ENCODE peak calls at places on chromosomes 5 and 9, in eight cellular contexts. One of them, this sample, is unnamed.

GRCh38 chr9:95831810-95832209 is 43.7 kb upstream of the ERCC6L2 start:
- DNase-seq in IMR-90: no peak
- DNase-seq in A549: no peak
- DNase-seq in psoas muscle: no peak
- DNase-seq in CD8-positive, alpha-beta memory T cell: no peak
- DNase-seq in left ventricle myocardium inferior: no peak
- DNase-seq in PC-3: no peak
- DNase-seq in heart right ventricle: no peak
- DNase-seq in this sample: no peak

GRCh38 chr5:517535-518100 is 6.6 kb downstream of the SLC9A3 start:
- DNase-seq in PC-3: no peak
- DNase-seq in IMR-90: no peak
- DNase-seq in psoas muscle: no peak
- DNase-seq in left ventricle myocardium inferior: no peak
- DNase-seq in heart right ventricle: no peak
- DNase-seq in CD8-positive, alpha-beta memory T cell: no peak
- DNase-seq in A549: no peak
- DNase-seq in this sample: no peak

GRCh38 chr5:6251579-6252102 is 126.7 kb downstream of the MED10 start:
- DNase-seq in heart right ventricle: no peak
- DNase-seq in IMR-90: no peak
- DNase-seq in CD8-positive, alpha-beta memory T cell: no peak
- DNase-seq in left ventricle myocardium inferior: no peak
- DNase-seq in psoas muscle: no peak
- DNase-seq in PC-3: no peak
- DNase-seq in A549: no peak
- DNase-seq in this sample: no peak

GRCh38 chr5:31774779-31775178 is 135.8 kb downstream of the PDZD2 start:
- DNase-seq in psoas muscle: no peak
- DNase-seq in IMR-90: no peak
- DNase-seq in PC-3: no peak
- DNase-seq in CD8-positive, alpha-beta memory T cell: no peak
- DNase-seq in A549: no peak
- DNase-seq in heart right ventricle: peak; percentile 59
- DNase-seq in left ventricle myocardium inferior: peak; percentile 24
- DNase-seq in this sample: no peak

GRCh38 chr5:98997000-98997399 is 68.2 kb upstream of the CHD1 start:
- DNase-seq in PC-3: peak; percentile 16
- DNase-seq in IMR-90: peak; percentile 29
- DNase-seq in heart right ventricle: no peak
- DNase-seq in CD8-positive, alpha-beta memory T cell: no peak
- DNase-seq in left ventricle myocardium inferior: no peak
- DNase-seq in A549: no peak
- DNase-seq in psoas muscle: no peak
- DNase-seq in this sample: no peak

GRCh38 chr9:86723351-86723750 is 224.0 kb downstream of the GAS1 start:
- DNase-seq in heart right ventricle: no peak
- DNase-seq in IMR-90: no peak
- DNase-seq in psoas muscle: no peak
- DNase-seq in PC-3: no peak
- DNase-seq in left ventricle myocardium inferior: no peak
- DNase-seq in CD8-positive, alpha-beta memory T cell: peak; percentile 2
- DNase-seq in A549: no peak
- DNase-seq in this sample: no peak

GRCh38 chr9:123929177-123929869 is 603 bp downstream of the DENND1A start:
- DNase-seq in CD8-positive, alpha-beta memory T cell: peak; percentile 37
- DNase-seq in PC-3: no peak
- DNase-seq in A549: no peak
- DNase-seq in left ventricle myocardium inferior: peak; percentile 17
- DNase-seq in heart right ventricle: no peak
- DNase-seq in psoas muscle: no peak
- DNase-seq in IMR-90: no peak
- DNase-seq in this sample: no peak

GRCh38 chr5:72498284-72498683 is 8.9 kb downstream of the ZNF366 start:
- DNase-seq in A549: no peak
- DNase-seq in heart right ventricle: no peak
- DNase-seq in IMR-90: peak; percentile 69
- DNase-seq in psoas muscle: no peak
- DNase-seq in left ventricle myocardium inferior: no peak
- DNase-seq in CD8-positive, alpha-beta memory T cell: no peak
- DNase-seq in PC-3: peak; percentile 38
- DNase-seq in this sample: no peak

GRCh38 chr5:169431386-169431785 is 130.4 kb upstream of the SLIT3 start:
- DNase-seq in heart right ventricle: no peak
- DNase-seq in CD8-positive, alpha-beta memory T cell: no peak
- DNase-seq in PC-3: no peak
- DNase-seq in left ventricle myocardium inferior: no peak
- DNase-seq in A549: peak; percentile 31
- DNase-seq in psoas muscle: no peak
- DNase-seq in IMR-90: no peak
- DNase-seq in this sample: no peak

GRCh38 chr5:131473731-131474130 is 161.3 kb downstream of the RAPGEF6 start:
- DNase-seq in psoas muscle: no peak
- DNase-seq in left ventricle myocardium inferior: no peak
- DNase-seq in IMR-90: no peak
- DNase-seq in heart right ventricle: no peak
- DNase-seq in CD8-positive, alpha-beta memory T cell: no peak
- DNase-seq in A549: no peak
- DNase-seq in PC-3: no peak
- DNase-seq in this sample: no peak

GRCh38 chr5:31990296-31990695 is 183.8 kb downstream of the GOLPH3 start:
- DNase-seq in psoas muscle: no peak
- DNase-seq in heart right ventricle: no peak
- DNase-seq in A549: no peak
- DNase-seq in PC-3: no peak
- DNase-seq in CD8-positive, alpha-beta memory T cell: no peak
- DNase-seq in IMR-90: no peak
- DNase-seq in left ventricle myocardium inferior: no peak
- DNase-seq in this sample: no peak

GRCh38 chr9:34374905-34375552 is 1.7 kb downstream of the MYORG start:
- DNase-seq in CD8-positive, alpha-beta memory T cell: no peak
- DNase-seq in heart right ventricle: no peak
- DNase-seq in PC-3: peak; percentile 54
- DNase-seq in A549: no peak
- DNase-seq in psoas muscle: no peak
- DNase-seq in IMR-90: no peak
- DNase-seq in left ventricle myocardium inferior: no peak
- DNase-seq in this sample: peak; percentile 73

DNA sequence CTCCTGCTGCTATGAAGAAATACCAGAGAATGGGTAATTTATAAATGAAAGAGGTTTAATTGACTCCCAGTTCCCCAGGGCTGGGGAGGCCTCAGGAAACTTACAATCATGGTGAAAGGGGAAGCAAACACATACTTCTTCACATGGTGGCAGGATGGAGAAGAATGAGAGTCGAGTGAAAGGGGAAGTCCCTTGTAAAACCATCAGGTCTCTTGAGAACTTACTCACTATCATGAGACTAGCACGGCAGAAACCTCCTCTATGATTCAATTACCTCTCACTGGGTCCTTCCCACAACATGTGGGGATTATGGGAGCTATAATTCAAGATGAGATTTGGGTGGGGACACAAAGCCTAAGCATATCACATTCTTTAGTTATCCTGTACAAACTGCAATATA is 609.4 kb downstream of the MTRR start:
- DNase-seq in psoas muscle: no peak
- DNase-seq in A549: no peak
- DNase-seq in IMR-90: no peak
- DNase-seq in PC-3: no peak
- DNase-seq in heart right ventricle: no peak
- DNase-seq in CD8-positive, alpha-beta memory T cell: no peak
- DNase-seq in left ventricle myocardium inferior: no peak
- DNase-seq in this sample: no peak
- H3K9me3 ChIP-seq in psoas muscle: no peaks in the 10 kb centered on the region
- H3K9me3 ChIP-seq in A549: no peaks in the 10 kb centered on the region
- H3K9me3 ChIP-seq in IMR-90: no peaks in the 10 kb centered on the region
- H3K9me3 ChIP-seq in PC-3: no peaks in the 10 kb centered on the region
- H3K9me3 ChIP-seq in heart right ventricle: no peaks in the 10 kb centered on the region
- H3K9me3 ChIP-seq in CD8-positive, alpha-beta memory T cell: no peaks in the 10 kb centered on the region
- H3K9me3 ChIP-seq in left ventricle myocardium inferior: no peaks in the 10 kb centered on the region
- H3K9me3 ChIP-seq in this sample: no peaks in the 10 kb centered on the region

GRCh38 chr5:90529939-90530677 is 724 bp upstream of the LYSMD3 start:
- DNase-seq in left ventricle myocardium inferior: peak; percentile 36
- DNase-seq in PC-3: peak; percentile 93
- DNase-seq in A549: peak; percentile 78
- DNase-seq in IMR-90: peak; percentile 82
- DNase-seq in CD8-positive, alpha-beta memory T cell: no peak
- DNase-seq in psoas muscle: peak; percentile 46
- DNase-seq in heart right ventricle: peak; percentile 74
- DNase-seq in this sample: peak; percentile 57
- H3K27ac ChIP-seq in left ventricle myocardium inferior: peak overlapping the region; percentile 95
- H3K27ac ChIP-seq in PC-3: peak overlapping the region; percentile 65
- H3K27ac ChIP-seq in A549: peak overlapping the region; percentile 89
- H3K27ac ChIP-seq in IMR-90: peak overlapping the region; percentile 92
- H3K27ac ChIP-seq in CD8-positive, alpha-beta memory T cell: peak overlapping the region; percentile 98
- H3K27ac ChIP-seq in psoas muscle: peak overlapping the region; percentile 88
- H3K27ac ChIP-seq in heart right ventricle: peak overlapping the region; percentile 94
- H3K27ac ChIP-seq in this sample: peak overlapping the region; percentile 95

DNA sequence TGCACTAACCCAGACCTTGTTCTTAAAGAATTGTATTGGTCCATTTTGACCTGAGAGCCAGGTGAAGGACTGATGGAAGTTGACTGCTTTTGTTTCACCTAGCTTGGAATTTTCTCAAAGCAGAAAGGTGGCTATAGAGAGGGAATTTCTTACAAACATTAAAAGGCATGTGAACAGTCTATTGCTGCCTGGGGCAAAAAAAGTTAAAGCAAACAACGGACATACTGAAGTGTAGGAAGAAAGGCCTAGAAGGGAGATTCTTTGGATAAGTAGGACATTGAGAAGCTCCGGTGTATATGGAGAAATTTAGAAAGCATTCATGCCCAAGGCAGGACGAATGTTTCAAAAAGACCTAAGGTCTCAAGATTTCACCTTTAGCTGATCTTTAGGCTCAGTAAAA is 11.7 kb downstream of the CATSPER3 start:
- DNase-seq in PC-3: no peak
- DNase-seq in CD8-positive, alpha-beta memory T cell: no peak
- DNase-seq in left ventricle myocardium inferior: no peak
- DNase-seq in A549: no peak
- DNase-seq in IMR-90: no peak
- DNase-seq in heart right ventricle: no peak
- DNase-seq in psoas muscle: no peak
- DNase-seq in this sample: no peak
- H3K9me3 ChIP-seq in PC-3: peaks cover 11% of the 10 kb centered on the region
- H3K9me3 ChIP-seq in CD8-positive, alpha-beta memory T cell: peaks cover 13% of the 10 kb centered on the region
- H3K9me3 ChIP-seq in left ventricle myocardium inferior: peaks cover 68% of the 10 kb centered on the region
- H3K9me3 ChIP-seq in A549: peaks cover 48% of the 10 kb centered on the region
- H3K9me3 ChIP-seq in IMR-90: peaks cover 10% of the 10 kb centered on the region
- H3K9me3 ChIP-seq in heart right ventricle: peaks cover 30% of the 10 kb centered on the region
- H3K9me3 ChIP-seq in psoas muscle: peaks cover 37% of the 10 kb centered on the region
- H3K9me3 ChIP-seq in this sample: peaks cover 10% of the 10 kb centered on the region

GRCh38 chr9:114619205-114619758 is 8.2 kb downstream of the TMEM268 start:
- DNase-seq in CD8-positive, alpha-beta memory T cell: peak; percentile 42
- DNase-seq in IMR-90: no peak
- DNase-seq in left ventricle myocardium inferior: no peak
- DNase-seq in A549: no peak
- DNase-seq in PC-3: no peak
- DNase-seq in heart right ventricle: no peak
- DNase-seq in psoas muscle: no peak
- DNase-seq in this sample: peak; percentile 66
- H3K27ac ChIP-seq in CD8-positive, alpha-beta memory T cell: no peak overlapping the region
- H3K27ac ChIP-seq in IMR-90: no peak overlapping the region
- H3K27ac ChIP-seq in left ventricle myocardium inferior: peak overlapping the region; percentile 33
- H3K27ac ChIP-seq in A549: no peak overlapping the region
- H3K27ac ChIP-seq in PC-3: no peak overlapping the region
- H3K27ac ChIP-seq in heart right ventricle: peak overlapping the region; percentile 4
- H3K27ac ChIP-seq in psoas muscle: no peak overlapping the region
- H3K27ac ChIP-seq in this sample: peak overlapping the region; percentile 71

GRCh38 chr5:173454764-173455598 is 126.8 kb upstream of the STC2 start:
- DNase-seq in IMR-90: peak; percentile 100
- DNase-seq in psoas muscle: peak; percentile 80
- DNase-seq in CD8-positive, alpha-beta memory T cell: no peak
- DNase-seq in A549: peak; percentile 92
- DNase-seq in heart right ventricle: peak; percentile 20
- DNase-seq in left ventricle myocardium inferior: peak; percentile 52
- DNase-seq in PC-3: peak; percentile 99
- DNase-seq in this sample: no peak
- H3K9me3 ChIP-seq in IMR-90: peaks cover 2% of the 10 kb centered on the region
- H3K9me3 ChIP-seq in psoas muscle: no peaks in the 10 kb centered on the region
- H3K9me3 ChIP-seq in CD8-positive, alpha-beta memory T cell: no peaks in the 10 kb centered on the region
- H3K9me3 ChIP-seq in A549: no peaks in the 10 kb centered on the region
- H3K9me3 ChIP-seq in heart right ventricle: no peaks in the 10 kb centered on the region
- H3K9me3 ChIP-seq in left ventricle myocardium inferior: no peaks in the 10 kb centered on the region
- H3K9me3 ChIP-seq in PC-3: no peaks in the 10 kb centered on the region
- H3K9me3 ChIP-seq in this sample: no peaks in the 10 kb centered on the region